ENCODE peak calls at places on chromosomes 2 and 18, in five cellular contexts. R is lower lobe of right lung, S is Peyer's patch, X is HepG2, K is upper lobe of right lung. Q is an unnamed sample.

GRCh38 chr2:235556086-235556485 is 62.2 kb downstream of the AGAP1 start:
- DNase-seq in R (no peak), X (no peak), S (no peak), K (peak; percentile 46), Q (no peak)

GRCh38 chr18:53944721-53945120 is 279.7 kb downstream of the MBD2 start:
- DNase-seq in X (no peak), R (no peak), S (no peak), K (no peak), Q (no peak)

GRCh38 chr2:146730882-146731281 is 1113.9 kb upstream of the ACVR2A start:
- DNase-seq in R (no peak), S (no peak), K (no peak), X (no peak), Q (no peak)

GRCh38 chr2:27191107-27191829 is 20.6 kb upstream of the ATRAID start:
- DNase-seq in R (no peak), K (no peak), S (no peak), X (peak; percentile 87), Q (peak; percentile 11)

GRCh38 chr18:69845588-69846506 is 101.8 kb downstream of the CD226 start:
- DNase-seq in S (no peak), X (no peak), R (no peak), K (no peak), Q (no peak)

GRCh38 chr18:66724664-66725356 is 120.9 kb upstream of the CDH19 start:
- DNase-seq in K (no peak), X (peak; percentile 81), R (no peak), S (no peak), Q (no peak)

GRCh38 chr18:56068030-56068671 is 480.2 kb upstream of the TCF4 start:
- DNase-seq in K (no peak), R (no peak), X (no peak), S (no peak), Q (no peak)

GRCh38 chr18:25647404-25647803 is 295.4 kb upstream of the ZNF521 start:
- DNase-seq in K (no peak), S (no peak), R (no peak), X (no peak), Q (no peak)

GRCh38 chr2:71530246-71530986 is 77.1 kb downstream of the DYSF start:
- DNase-seq in K (peak; percentile 34), S (no peak), R (no peak), X (peak; percentile 48), Q (no peak)

GRCh38 chr18:67875057-67875456 is 358.5 kb upstream of the DSEL start:
- DNase-seq in X (no peak), K (no peak), S (no peak), R (no peak), Q (no peak)

GRCh38 chr2:219453691-219454131 is 19.1 kb downstream of the SPEG start:
- DNase-seq in X (no peak), K (no peak), S (no peak), R (peak; percentile 45), Q (no peak)

GRCh38 chr2:102927854-102928267 is 166.0 kb downstream of the TMEM182 start:
- DNase-seq in R (no peak), S (no peak), X (no peak), K (no peak), Q (no peak)

GRCh38 chr2:64222351-64222750 is 78.1 kb upstream of the PELI1 start:
- DNase-seq in K (no peak), S (no peak), R (no peak), X (no peak), Q (no peak)

DNA sequence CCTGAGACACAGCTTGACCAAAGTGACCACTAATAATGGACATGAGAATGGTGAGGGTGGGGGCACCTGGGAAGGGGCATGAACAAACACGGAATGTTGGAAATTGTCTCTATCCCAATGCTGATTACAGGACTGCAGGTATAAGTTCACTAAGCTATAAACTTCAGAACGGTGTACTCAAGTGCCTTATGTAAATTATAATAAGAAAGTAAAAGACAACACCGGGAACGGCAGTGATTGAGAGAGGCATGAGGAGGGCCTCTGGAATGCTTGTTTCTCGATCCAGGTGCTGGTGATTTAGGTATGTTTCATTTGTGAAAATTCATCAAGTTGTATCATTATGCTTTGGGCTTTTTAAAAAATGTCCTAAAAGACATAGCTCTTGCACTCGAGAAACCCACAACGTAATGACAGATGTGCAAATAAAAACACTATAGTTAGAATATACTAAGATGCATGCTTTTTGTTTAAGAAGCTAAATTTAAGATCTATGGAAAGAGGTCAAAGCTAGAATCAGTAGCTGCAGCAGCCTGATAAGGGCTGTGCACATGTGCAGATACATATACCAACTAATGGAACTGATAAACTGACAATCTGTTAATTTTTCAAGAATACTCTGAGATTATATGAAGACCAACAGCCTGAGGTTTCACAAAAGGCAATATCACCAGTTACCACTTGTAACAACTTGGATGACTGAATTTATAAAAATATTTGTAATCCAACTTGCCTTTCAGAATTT is 7.6 kb downstream of the HIBCH start:
- DNase-seq in R (no peak), K (no peak), X (no peak), S (no peak), Q (no peak)
- H3K27ac ChIP-seq in R (no peak overlapping the region), K (no peak overlapping the region), X (no peak overlapping the region), S (no peak overlapping the region), Q (no peak overlapping the region)

GRCh38 chr2:121173112-121173511 is 111.9 kb downstream of the TFCP2L1 start:
- DNase-seq in R (no peak), S (no peak), K (no peak), X (no peak), Q (no peak)

GRCh38 chr2:121172456-121172855 is 112.5 kb downstream of the TFCP2L1 start:
- DNase-seq in K (no peak), R (no peak), X (no peak), S (no peak), Q (no peak)

GRCh38 chr2:121175326-121175725 is 109.7 kb downstream of the TFCP2L1 start:
- DNase-seq in X (no peak), K (no peak), R (no peak), S (no peak), Q (no peak)

GRCh38 chr2:121171625-121172119 is 113.3 kb downstream of the TFCP2L1 start:
- DNase-seq in S (no peak), K (no peak), R (no peak), X (no peak), Q (no peak)

GRCh38 chr2:121173806-121174205 is 111.2 kb downstream of the TFCP2L1 start:
- DNase-seq in X (no peak), R (no peak), K (no peak), S (no peak), Q (no peak)
- TF ChIP-seq CTCF in X (no peak), R (no peak), K (no peak), S (no peak), Q (no peak)

DNA sequence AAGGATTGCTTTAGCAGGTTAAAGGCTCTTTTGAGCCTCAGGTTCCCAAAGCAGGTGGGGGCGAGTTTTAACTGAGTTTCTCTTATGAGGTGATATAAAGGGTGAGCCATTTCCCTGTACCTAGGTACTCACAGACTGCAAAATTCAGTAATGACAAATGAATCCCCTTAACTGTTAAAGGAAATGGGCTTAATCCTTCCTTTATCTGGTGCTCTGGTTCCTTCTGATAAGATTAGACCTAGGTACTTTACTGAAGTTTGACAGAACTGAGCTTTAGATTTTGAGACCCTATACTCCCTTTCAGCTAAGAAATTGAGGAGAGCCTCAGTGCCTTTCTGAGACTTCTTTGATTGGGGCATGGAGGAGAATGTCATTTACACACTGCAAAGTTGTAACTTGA is 42.6 kb downstream of the STK17B start:
- DNase-seq in X (no peak), R (no peak), S (no peak), K (no peak), Q (no peak)
- H3K9me3 ChIP-seq in X (no peaks in the 10 kb centered on the region), R (peaks cover 50% of the 10 kb centered on the region), S (no peaks in the 10 kb centered on the region), K (peaks cover 35% of the 10 kb centered on the region), Q (peaks cover 55% of the 10 kb centered on the region)

GRCh38 chr2:138321458-138321857 is 180.1 kb upstream of the SPOPL start:
- DNase-seq in R (no peak), K (no peak), X (no peak), S (no peak), Q (no peak)
- H3K27ac ChIP-seq in R (no peak overlapping the region), K (no peak overlapping the region), X (no peak overlapping the region), S (no peak overlapping the region), Q (no peak overlapping the region)

GRCh38 chr2:127174176-127174575 is 45.9 kb downstream of the CYP27C1 start:
- DNase-seq in K (no peak), X (no peak), R (no peak), S (no peak), Q (no peak)
- TF ChIP-seq CTCF in K (peak; percentile 22), X (peak; percentile 47), R (peak; percentile 13), S (no peak), Q (no peak)

GRCh38 chr2:2757764-2758163 is 426.7 kb upstream of the MYT1L start:
- DNase-seq in R (no peak), X (no peak), S (no peak), K (no peak), Q (no peak)
- H3K9me3 ChIP-seq in R (peaks cover 7% of the 10 kb centered on the region), X (peaks cover 12% of the 10 kb centered on the region), S (no peaks in the 10 kb centered on the region), K (no peaks in the 10 kb centered on the region), Q (peaks cover 12% of the 10 kb centered on the region)

GRCh38 chr18:9449987-9450386 is 25.3 kb upstream of the RALBP1 start:
- DNase-seq in K (no peak), R (no peak), S (no peak), X (no peak), Q (no peak)

GRCh38 chr18:9449580-9449979 is 25.7 kb upstream of the RALBP1 start:
- DNase-seq in R (no peak), S (no peak), K (no peak), X (no peak), Q (no peak)

GRCh38 chr18:9455718-9456511 is 19.4 kb upstream of the RALBP1 start:
- DNase-seq in X (no peak), R (no peak), S (no peak), K (no peak), Q (no peak)

GRCh38 chr18:9454061-9454703 is 21.1 kb upstream of the RALBP1 start:
- DNase-seq in X (no peak), K (no peak), S (no peak), R (no peak), Q (no peak)

GRCh38 chr18:9453273-9453672 is 22.0 kb upstream of the RALBP1 start:
- DNase-seq in X (no peak), K (no peak), S (no peak), R (no peak), Q (no peak)
- H3K27ac ChIP-seq in X (no peak overlapping the region), K (no peak overlapping the region), S (no peak overlapping the region), R (no peak overlapping the region), Q (no peak overlapping the region)

GRCh38 chr18:22678486-22678885 is 254.6 kb upstream of the RBBP8 start:
- DNase-seq in K (no peak), S (no peak), X (no peak), R (no peak), Q (no peak)

GRCh38 chr18:22673182-22673862 is 255.6 kb upstream of the CTAGE1 start:
- DNase-seq in S (no peak), X (no peak), R (no peak), K (no peak), Q (no peak)

GRCh38 chr18:22674300-22674699 is 256.6 kb upstream of the CTAGE1 start:
- DNase-seq in X (no peak), S (no peak), R (no peak), K (no peak), Q (no peak)

GRCh38 chr18:22676423-22676822 is 256.7 kb upstream of the RBBP8 start:
- DNase-seq in R (no peak), K (no peak), X (no peak), S (no peak), Q (no peak)

GRCh38 chr18:22675006-22675405 is 257.3 kb upstream of the CTAGE1 start:
- DNase-seq in K (no peak), S (no peak), R (no peak), X (no peak), Q (no peak)
- TF ChIP-seq CTCF in K (no peak), S (no peak), R (no peak), X (no peak), Q (no peak)

GRCh38 chr2:34475141-34475540 is 876.0 kb upstream of the FAM98A start:
- DNase-seq in R (no peak), X (no peak), S (no peak), K (no peak), Q (no peak)
- H3K9me3 ChIP-seq in R (no peaks in the 10 kb centered on the region), X (peaks cover 58% of the 10 kb centered on the region), S (no peaks in the 10 kb centered on the region), K (no peaks in the 10 kb centered on the region), Q (no peaks in the 10 kb centered on the region)

Q was measured in CD4-positive, alpha-beta T cell.